ENCODE peak calls at places on chromosome X, in five cellular contexts. Q is cardiac muscle cell, D is neural progenitor cell, M is upper lobe of right lung, H is iPS DF 6.9. B is an unnamed sample. For H3K4me1, the result is how much of the 10 kb centered on the place peaks cover.

GRCh38 chrX:20515841-20516461 is 249.2 kb upstream of the RPS6KA3 start:
- DNase-seq in Q (peak), D (no peak), M (no peak), H (no peak), B (no peak)

GRCh38 chrX:47648376-47648775 is 2.0 kb downstream of the ELK1 start:
- DNase-seq in Q (peak), D (no peak), M (no peak), H (no peak), B (no peak)

GRCh38 chrX:102746134-102746584 is 25.6 kb downstream of the GPRASP3 start:
- DNase-seq in Q (peak), D (peak), M (peak), H (no peak), B (peak)

GRCh38 chrX:103310592-103311400 is at the start of gene BEX2:
- DNase-seq in Q (peak), D (peak), M (peak), H (peak), B (peak)

GRCh38 chrX:155027509-155028066 is 944 bp downstream of the FUNDC2 start:
- DNase-seq in Q (peak), D (no peak), M (no peak), H (no peak), B (no peak)

GRCh38 chrX:118495958-118496762 is 545 bp downstream of the DOCK11 start:
- DNase-seq in Q (no peak), D (peak), M (peak), H (no peak), B (peak)

GRCh38 chrX:45323387-45323786 is 122.7 kb upstream of the DIPK2B start:
- DNase-seq in Q (no peak), D (no peak), M (no peak), H (no peak), B (no peak)

GRCh38 chrX:110425222-110425621 is 66.6 kb downstream of the RTL9 start:
- DNase-seq in Q (no peak), D (no peak), M (no peak), H (no peak), B (no peak)

GRCh38 chrX:71650333-71650969 is 16.9 kb upstream of the LOC101059915 start:
- DNase-seq in Q (no peak), D (no peak), M (no peak), H (no peak), B (no peak)

GRCh38 chrX:2484721-2485459 is 15.9 kb downstream of the DHRSX start:
- DNase-seq in Q (peak), D (peak), M (no peak), H (no peak), B (peak)

GRCh38 chrX:69137911-69138310 is 27.3 kb downstream of the PJA1 start:
- DNase-seq in Q (peak), D (no peak), M (no peak), H (no peak), B (no peak)

GRCh38 chrX:18971506-18971905 is 12.4 kb downstream of the PHKA2 start:
- DNase-seq in Q (no peak), D (no peak), M (no peak), H (no peak), B (no peak)

GRCh38 chrX:106897259-106897658 is 5.9 kb downstream of the RIPPLY1 start:
- DNase-seq in Q (peak), D (no peak), M (no peak), H (no peak), B (no peak)

GRCh38 chrX:14546190-14546589 is 16.9 kb downstream of the GLRA2 start:
- DNase-seq in Q (no peak), D (no peak), M (no peak), H (no peak), B (no peak)

GRCh38 chrX:88416965-88417364 is 330.1 kb upstream of the CPXCR1 start:
- DNase-seq in Q (no peak), D (no peak), M (no peak), H (no peak), B (no peak)

GRCh38 chrX:23857409-23857808 is 50.3 kb downstream of the APOO start:
- DNase-seq in Q (no peak), D (no peak), M (no peak), H (no peak), B (no peak)

GRCh38 chrX:117996918-117997480 is 119.6 kb downstream of the KLHL13 start:
- DNase-seq in Q (no peak), D (no peak), M (no peak), H (no peak), B (no peak)

GRCh38 chrX:96314974-96315373 is 369.7 kb upstream of the DIAPH2 start:
- DNase-seq in Q (peak), D (no peak), M (no peak), H (no peak), B (no peak)

GRCh38 chrX:2533424-2533823 is 32.6 kb upstream of the DHRSX start:
- DNase-seq in Q (no peak), D (no peak), M (no peak), H (no peak), B (no peak)

GRCh38 chrX:308821-309520 is 9.6 kb downstream of the GTPBP6 start:
- DNase-seq in Q (no peak), D (no peak), M (peak), H (no peak), B (peak)

GRCh38 chrX:118212817-118213183 is 96.2 kb upstream of the KLHL13 start:
- DNase-seq in Q (no peak), D (no peak), M (no peak), H (no peak), B (no peak)

GRCh38 chrX:826448-826847 is 195.9 kb downstream of the SHOX start:
- DNase-seq in Q (no peak), D (no peak), M (no peak), H (no peak), B (no peak)

GRCh38 chrX:17442898-17443297 is 67.9 kb downstream of the NHS start:
- DNase-seq in Q (no peak), D (no peak), M (no peak), H (no peak), B (no peak)

GRCh38 chrX:134580947-134581346 is 77.3 kb downstream of the PLAC1 start:
- DNase-seq in Q (peak), D (no peak), M (no peak), H (no peak), B (no peak)

GRCh38 chrX:41526268-41526667 is 79.1 kb downstream of the NYX start:
- DNase-seq in Q (no peak), D (no peak), M (no peak), H (no peak), B (no peak)

GRCh38 chrX:48919360-48919821 is 567 bp upstream of the PIM2 start:
- DNase-seq in Q (no peak), D (no peak), M (no peak), H (no peak), B (no peak)

GRCh38 chrX:77003956-77004355 is 443.2 kb upstream of the FGF16 start:
- DNase-seq in Q (no peak), D (no peak), M (no peak), H (no peak), B (no peak)

GRCh38 chrX:27555514-27555913 is 34.6 kb upstream of the DCAF8L2 start:
- DNase-seq in Q (peak), D (peak), M (no peak), H (no peak), B (no peak)

GRCh38 chrX:4830880-4831557 is 1117.6 kb upstream of the PRKX start:
- DNase-seq in Q (no peak), D (no peak), M (no peak), H (no peak), B (no peak)

GRCh38 chrX:119693032-119693995 is at the start of gene SEPTIN6:
- DNase-seq in Q (peak), D (peak), M (peak), H (peak), B (peak)

GRCh38 chrX:106247162-106247561 is 79.1 kb downstream of the PWWP3B start:
- DNase-seq in Q (peak), D (no peak), M (no peak), H (no peak), B (no peak)

DNA sequence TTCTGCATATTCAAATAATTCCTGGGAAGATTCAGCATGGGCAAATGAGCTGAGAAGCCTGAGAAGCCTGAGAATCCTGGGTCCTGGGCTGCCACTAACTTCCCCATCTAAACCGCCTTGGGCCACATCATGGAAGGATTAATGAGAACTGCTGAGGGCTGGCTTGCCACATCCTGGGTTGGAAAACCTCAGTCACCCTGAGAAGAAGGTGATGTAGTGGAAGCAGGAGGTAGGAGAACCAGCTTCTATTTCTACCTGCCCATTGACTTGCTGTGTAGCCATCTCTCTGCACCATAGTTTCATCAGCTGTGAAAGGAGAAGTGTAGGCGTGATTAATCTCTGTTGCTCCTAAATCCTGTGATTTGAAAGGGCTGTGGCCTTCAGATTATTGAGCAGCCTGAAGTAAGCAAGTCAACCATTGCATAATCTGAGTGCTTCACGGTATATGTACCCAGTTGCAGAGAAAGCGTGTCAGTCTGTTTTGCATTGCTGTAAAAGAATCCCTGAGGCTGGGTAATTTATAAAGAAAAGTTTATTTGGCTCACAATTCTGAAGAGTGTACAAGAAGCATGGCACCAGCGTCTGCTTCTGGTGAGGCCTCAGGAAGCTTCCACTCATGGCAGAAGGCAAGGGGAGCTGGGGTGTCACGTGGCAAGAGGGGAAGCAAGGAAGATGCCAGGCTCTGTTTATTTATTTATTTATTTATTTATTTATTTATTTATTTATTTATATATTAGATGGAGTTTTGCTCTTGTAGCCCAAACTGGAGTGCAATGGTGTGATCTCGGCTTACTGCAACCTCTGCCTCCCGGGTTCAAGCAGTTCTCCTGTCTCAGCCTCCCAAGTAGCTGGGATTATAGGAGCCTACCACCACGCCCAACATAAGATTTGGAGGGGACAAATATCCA is 140.9 kb upstream of the ATP6AP2 start:
- DNase-seq in Q (no peak), D (no peak), M (no peak), H (no peak), B (no peak)
- H3K4me1 ChIP-seq in Q (under half), D (under half), M (under half), H (under half), B (under half)

GRCh38 chrX:154022108-154022507 is 2.4 kb upstream of the IRAK1 start:
- DNase-seq in Q (no peak), D (no peak), M (no peak), H (no peak), B (no peak)
- H3K27ac ChIP-seq in Q (no peak), D (no peak), M (no peak), H (no peak), B (no peak)

GRCh38 chrX:31219174-31219573 is 147.3 kb upstream of the FTHL17 start:
- DNase-seq in Q (no peak), D (no peak), M (no peak), H (no peak), B (no peak)
- H3K4me1 ChIP-seq in Q (under half), D (under half), M (under half), H (under half), B (under half)

GRCh38 chrX:150362599-150363481 is at the start of gene MAMLD1:
- DNase-seq in Q (peak), D (peak), M (peak), H (no peak), B (peak)
- H3K27ac ChIP-seq in Q (no peak), D (no peak), M (peak), H (no peak), B (peak)

DNA sequence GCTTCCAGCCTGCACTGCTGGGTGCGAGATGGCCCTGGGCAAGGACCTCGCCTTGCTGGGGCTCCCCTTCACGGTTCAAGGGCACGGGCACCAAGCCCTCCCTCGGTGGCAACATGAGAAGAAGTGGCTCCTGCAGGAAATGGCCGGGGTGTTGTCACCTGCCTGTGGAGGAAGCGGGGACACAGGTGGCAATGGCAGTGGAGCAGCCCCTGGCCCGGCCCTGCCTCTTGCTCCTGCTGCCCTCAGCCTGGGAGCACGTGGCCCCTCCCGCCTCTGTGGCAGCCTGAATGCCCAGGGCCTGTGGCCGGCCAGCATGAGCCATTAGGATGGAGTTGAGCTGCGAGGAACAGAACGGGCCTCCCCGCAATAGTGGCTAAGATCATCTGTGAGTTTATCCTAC is 16.8 kb downstream of the ABCD1 start:
- DNase-seq in Q (no peak), D (no peak), M (no peak), H (no peak), B (no peak)
- H3K4me1 ChIP-seq in Q (under half), D (under half), M (under half), H (under half), B (under half)

B was measured in left lung.